ENCODE peak calls at places on chromosome 6, in ten cellular contexts. C is kidney epithelial cell; W is mesendoderm; K is CD8-positive, alpha-beta T cell; S is ascending aorta; M is neuronal stem cell; L is astrocyte of the spinal cord; B is NT2/D1; E is naive thymus-derived CD4-positive, alpha-beta T cell; A is GM23338. Z is an unnamed sample.

GRCh38 chr6:165662671-165663282 is at the start of gene PDE10A:
- DNase-seq in C (no peak), W (peak; percentile 74), K (no peak), S (no peak), M (peak; percentile 68), L (peak; percentile 35), B (no peak), E (no peak), A (peak; percentile 63), Z (no peak)

GRCh38 chr6:68651018-68651985 is 16.2 kb downstream of the ADGRB3 start:
- DNase-seq in C (no peak), W (no peak), K (no peak), S (no peak), M (no peak), L (peak; percentile 74), B (no peak), E (no peak), A (no peak), Z (no peak)

GRCh38 chr6:127939442-127940066 is 38.7 kb upstream of the THEMIS start:
- DNase-seq in C (no peak), W (peak; percentile 6), K (no peak), S (no peak), M (no peak), L (peak; percentile 44), B (no peak), E (no peak), A (peak; percentile 3), Z (peak; percentile 44)

GRCh38 chr6:108114861-108115597 is 40.5 kb upstream of the OSTM1 start:
- DNase-seq in C (no peak), W (peak; percentile 85), K (peak; percentile 54), S (no peak), M (peak; percentile 65), L (peak; percentile 69), B (no peak), E (peak; percentile 9), A (peak; percentile 87), Z (no peak)

GRCh38 chr6:40485795-40486194 is 101.4 kb downstream of the LRFN2 start:
- DNase-seq in C (no peak), W (no peak), K (no peak), S (no peak), M (no peak), L (no peak), B (no peak), E (no peak), A (no peak), Z (no peak)

GRCh38 chr6:118584906-118585305 is 36.8 kb downstream of the PLN start:
- DNase-seq in C (no peak), W (no peak), K (no peak), S (no peak), M (no peak), L (no peak), B (no peak), E (no peak), A (no peak), Z (no peak)

GRCh38 chr6:23611776-23612381 is 514.1 kb upstream of the NRSN1 start:
- DNase-seq in C (no peak), W (peak; percentile 33), K (no peak), S (no peak), M (no peak), L (no peak), B (no peak), E (no peak), A (no peak), Z (no peak)

GRCh38 chr6:45148711-45149341 is 179.3 kb upstream of the RUNX2 start:
- DNase-seq in C (no peak), W (no peak), K (no peak), S (no peak), M (no peak), L (peak; percentile 38), B (no peak), E (no peak), A (no peak), Z (no peak)

GRCh38 chr6:109059591-109060021 is 35.0 kb downstream of the SESN1 start:
- DNase-seq in C (no peak), W (no peak), K (no peak), S (no peak), M (no peak), L (peak; percentile 33), B (no peak), E (peak; percentile 45), A (no peak), Z (peak; percentile 48)

GRCh38 chr6:166567107-166567506 is 19.4 kb downstream of the RAMACL start:
- DNase-seq in C (peak; percentile 92), W (no peak), K (no peak), S (no peak), M (no peak), L (peak; percentile 97), B (no peak), E (no peak), A (no peak), Z (no peak)

GRCh38 chr6:120198033-120198432 is 848.5 kb upstream of the MAN1A1 start:
- DNase-seq in C (peak; percentile 19), W (peak; percentile 92), K (no peak), S (no peak), M (no peak), L (peak; percentile 69), B (no peak), E (no peak), A (no peak), Z (no peak)

GRCh38 chr6:26205625-26206574 is 118.7 kb downstream of the HFE start:
- DNase-seq in C (no peak), W (peak; percentile 89), K (no peak), S (no peak), M (no peak), L (peak; percentile 89), B (no peak), E (peak; percentile 33), A (peak; percentile 70), Z (peak; percentile 48)

GRCh38 chr6:132893772-132894490 is 79.6 kb downstream of the RPS12 start:
- DNase-seq in C (no peak), W (no peak), K (no peak), S (no peak), M (no peak), L (no peak), B (no peak), E (no peak), A (no peak), Z (no peak)

GRCh38 chr6:169454204-169454871 is 200.7 kb upstream of the THBS2 start:
- DNase-seq in C (peak; percentile 28), W (peak; percentile 40), K (no peak), S (no peak), M (no peak), L (peak; percentile 57), B (no peak), E (no peak), A (no peak), Z (no peak)

GRCh38 chr6:110681543-110682459 is 133.5 kb downstream of the CDK19 start:
- DNase-seq in C (no peak), W (no peak), K (no peak), S (no peak), M (no peak), L (no peak), B (no peak), E (no peak), A (no peak), Z (no peak)
- H3K4me3 ChIP-seq in C (no peak overlapping the region), W (no peak overlapping the region), K (no peak overlapping the region), S (no peak overlapping the region), M (no peak overlapping the region), L (no peak overlapping the region), B (no peak overlapping the region), E (no peak overlapping the region), A (no peak overlapping the region), Z (no peak overlapping the region)

DNA sequence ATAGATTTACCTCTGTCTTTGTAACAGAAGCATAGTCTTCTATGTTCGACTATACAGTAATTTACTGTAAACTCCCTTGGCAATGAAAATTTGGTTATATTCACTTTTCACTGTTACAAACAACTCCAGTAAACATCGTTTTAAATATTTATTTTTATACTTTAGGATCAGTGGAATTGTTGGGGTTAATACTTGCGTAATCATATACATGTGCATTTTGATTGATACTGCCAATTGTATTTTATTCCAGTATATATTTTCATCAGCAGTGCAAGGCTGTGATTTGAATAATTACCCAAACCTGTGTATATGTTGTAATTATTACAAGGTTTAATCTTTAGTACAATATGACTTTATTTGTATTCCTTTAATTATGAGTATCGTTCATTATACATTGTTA is 255.7 kb downstream of the ARID1B start:
- DNase-seq in C (no peak), W (no peak), K (no peak), S (no peak), M (no peak), L (no peak), B (no peak), E (no peak), A (no peak), Z (no peak)
- H3K4me3 ChIP-seq in C (no peak overlapping the region), W (no peak overlapping the region), K (peak overlapping the region; percentile 47), S (peak overlapping the region; percentile 50), M (no peak overlapping the region), L (no peak overlapping the region), B (no peak overlapping the region), E (peak overlapping the region; percentile 50), A (no peak overlapping the region), Z (peak overlapping the region; percentile 61)

DNA sequence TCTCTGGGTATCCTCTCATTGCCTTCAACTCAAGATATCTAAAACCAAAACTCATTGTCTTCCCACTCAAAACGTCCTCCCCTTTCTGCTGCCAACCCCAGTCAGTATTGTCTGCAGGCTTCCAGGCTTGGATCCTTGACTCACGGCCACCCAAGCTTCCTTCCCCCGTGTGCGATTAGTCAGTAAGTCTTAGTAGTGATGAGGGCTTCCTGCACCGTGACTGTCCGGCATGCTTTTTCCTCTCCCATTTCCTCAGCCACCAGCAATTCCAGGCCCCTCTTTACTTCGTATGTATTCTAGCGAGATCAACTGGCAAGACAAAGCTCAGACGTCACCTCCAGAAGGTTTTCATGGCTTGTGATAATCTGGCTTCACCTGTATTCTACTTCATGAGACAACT is 88.6 kb upstream of the DUSP22 start:
- DNase-seq in C (no peak), W (no peak), K (no peak), S (no peak), M (no peak), L (no peak), B (no peak), E (no peak), A (no peak), Z (no peak)
- H3K4me3 ChIP-seq in C (no peak overlapping the region), W (no peak overlapping the region), K (no peak overlapping the region), S (no peak overlapping the region), M (no peak overlapping the region), L (no peak overlapping the region), B (no peak overlapping the region), E (no peak overlapping the region), A (no peak overlapping the region), Z (no peak overlapping the region)

GRCh38 chr6:81808834-81809598 is 56.5 kb upstream of the TENT5A start:
- DNase-seq in C (no peak), W (no peak), K (no peak), S (no peak), M (no peak), L (no peak), B (no peak), E (no peak), A (no peak), Z (no peak)
- H3K4me3 ChIP-seq in C (no peak overlapping the region), W (no peak overlapping the region), K (no peak overlapping the region), S (peak overlapping the region; percentile 49), M (no peak overlapping the region), L (no peak overlapping the region), B (no peak overlapping the region), E (no peak overlapping the region), A (no peak overlapping the region), Z (no peak overlapping the region)

Z was measured in MM.1S.